ENCODE peak calls at places on chromosomes 6 and 20, in eight cellular contexts. One of them, this sample, is unnamed.

GRCh38 chr6:3741477-3741871 is 10.0 kb downstream of the PXDC1 start:
- DNase-seq in GM23248: no peak
- DNase-seq in activated gamma-delta T cell: no peak
- DNase-seq in activated CD4-positive, alpha-beta T cell treated with anti-CD3 and anti-CD28 coated beads, Interleukin-2, amount 10 ng/mL, durations not matched to agents 24 days and 14 days: no peak
- DNase-seq in GM13976: no peak
- DNase-seq in A549: no peak
- DNase-seq in hypothalamus: no peak
- DNase-seq in anterior cingulate cortex: no peak
- DNase-seq in this sample: no peak

GRCh38 chr20:39117486-39117885 is 155.3 kb downstream of the DHX35 start:
- DNase-seq in A549: peak; percentile 72
- DNase-seq in hypothalamus: no peak
- DNase-seq in GM23248: peak; percentile 63
- DNase-seq in activated gamma-delta T cell: no peak
- DNase-seq in GM13976: no peak
- DNase-seq in activated CD4-positive, alpha-beta T cell treated with anti-CD3 and anti-CD28 coated beads, Interleukin-2, amount 10 ng/mL, durations not matched to agents 24 days and 14 days: no peak
- DNase-seq in anterior cingulate cortex: no peak
- DNase-seq in this sample: no peak

GRCh38 chr20:62587757-62588402 is 54.4 kb upstream of the SLCO4A1 start:
- DNase-seq in anterior cingulate cortex: no peak
- DNase-seq in A549: no peak
- DNase-seq in activated gamma-delta T cell: no peak
- DNase-seq in activated CD4-positive, alpha-beta T cell treated with anti-CD3 and anti-CD28 coated beads, Interleukin-2, amount 10 ng/mL, durations not matched to agents 24 days and 14 days: peak; percentile 66
- DNase-seq in hypothalamus: no peak
- DNase-seq in GM23248: peak; percentile 61
- DNase-seq in GM13976: no peak
- DNase-seq in this sample: no peak

GRCh38 chr6:32945953-32946352 is 5.1 kb upstream of the HLA-DMB start:
- DNase-seq in activated CD4-positive, alpha-beta T cell treated with anti-CD3 and anti-CD28 coated beads, Interleukin-2, amount 10 ng/mL, durations not matched to agents 24 days and 14 days: no peak
- DNase-seq in A549: no peak
- DNase-seq in activated gamma-delta T cell: no peak
- DNase-seq in anterior cingulate cortex: no peak
- DNase-seq in GM13976: no peak
- DNase-seq in GM23248: no peak
- DNase-seq in hypothalamus: no peak
- DNase-seq in this sample: no peak

GRCh38 chr6:41547799-41548097 is 1.6 kb downstream of the FOXP4 start:
- DNase-seq in anterior cingulate cortex: no peak
- DNase-seq in activated gamma-delta T cell: no peak
- DNase-seq in hypothalamus: no peak
- DNase-seq in A549: no peak
- DNase-seq in GM23248: no peak
- DNase-seq in activated CD4-positive, alpha-beta T cell treated with anti-CD3 and anti-CD28 coated beads, Interleukin-2, amount 10 ng/mL, durations not matched to agents 24 days and 14 days: no peak
- DNase-seq in GM13976: no peak
- DNase-seq in this sample: no peak

GRCh38 chr20:60206259-60206658 is 248.0 kb downstream of the CDH26 start:
- DNase-seq in GM23248: peak; percentile 66
- DNase-seq in anterior cingulate cortex: no peak
- DNase-seq in GM13976: peak; percentile 36
- DNase-seq in activated CD4-positive, alpha-beta T cell treated with anti-CD3 and anti-CD28 coated beads, Interleukin-2, amount 10 ng/mL, durations not matched to agents 24 days and 14 days: no peak
- DNase-seq in A549: peak; percentile 27
- DNase-seq in activated gamma-delta T cell: no peak
- DNase-seq in hypothalamus: no peak
- DNase-seq in this sample: no peak

GRCh38 chr6:157381631-157382621 is 936 bp downstream of the ZDHHC14 start:
- DNase-seq in GM23248: peak; percentile 76
- DNase-seq in anterior cingulate cortex: no peak
- DNase-seq in activated CD4-positive, alpha-beta T cell treated with anti-CD3 and anti-CD28 coated beads, Interleukin-2, amount 10 ng/mL, durations not matched to agents 24 days and 14 days: peak; percentile 88
- DNase-seq in activated gamma-delta T cell: peak; percentile 36
- DNase-seq in GM13976: peak; percentile 71
- DNase-seq in A549: peak; percentile 38
- DNase-seq in hypothalamus: no peak
- DNase-seq in this sample: peak; percentile 44

GRCh38 chr20:45419188-45420091 is 3.5 kb downstream of the PIGT start:
- DNase-seq in hypothalamus: no peak
- DNase-seq in activated gamma-delta T cell: no peak
- DNase-seq in A549: peak; percentile 90
- DNase-seq in anterior cingulate cortex: no peak
- DNase-seq in GM23248: peak; percentile 98
- DNase-seq in GM13976: peak; percentile 47
- DNase-seq in activated CD4-positive, alpha-beta T cell treated with anti-CD3 and anti-CD28 coated beads, Interleukin-2, amount 10 ng/mL, durations not matched to agents 24 days and 14 days: no peak
- DNase-seq in this sample: no peak

GRCh38 chr6:42125663-42126062 is 16.8 kb downstream of the C6orf132 start:
- DNase-seq in GM13976: no peak
- DNase-seq in A549: no peak
- DNase-seq in activated gamma-delta T cell: no peak
- DNase-seq in anterior cingulate cortex: no peak
- DNase-seq in hypothalamus: no peak
- DNase-seq in GM23248: no peak
- DNase-seq in activated CD4-positive, alpha-beta T cell treated with anti-CD3 and anti-CD28 coated beads, Interleukin-2, amount 10 ng/mL, durations not matched to agents 24 days and 14 days: no peak
- DNase-seq in this sample: no peak

GRCh38 chr6:73983367-73983766 is 287.4 kb downstream of the CD109 start:
- DNase-seq in GM23248: peak; percentile 81
- DNase-seq in GM13976: no peak
- DNase-seq in activated gamma-delta T cell: no peak
- DNase-seq in activated CD4-positive, alpha-beta T cell treated with anti-CD3 and anti-CD28 coated beads, Interleukin-2, amount 10 ng/mL, durations not matched to agents 24 days and 14 days: no peak
- DNase-seq in anterior cingulate cortex: no peak
- DNase-seq in hypothalamus: no peak
- DNase-seq in A549: no peak
- DNase-seq in this sample: no peak

GRCh38 chr6:12628327-12628726 is 88.2 kb upstream of the PHACTR1 start:
- DNase-seq in anterior cingulate cortex: no peak
- DNase-seq in activated gamma-delta T cell: no peak
- DNase-seq in A549: no peak
- DNase-seq in GM13976: no peak
- DNase-seq in hypothalamus: no peak
- DNase-seq in activated CD4-positive, alpha-beta T cell treated with anti-CD3 and anti-CD28 coated beads, Interleukin-2, amount 10 ng/mL, durations not matched to agents 24 days and 14 days: no peak
- DNase-seq in GM23248: no peak
- DNase-seq in this sample: no peak

GRCh38 chr20:53579581-53580375 is 13.9 kb downstream of the ZNF217 start:
- DNase-seq in anterior cingulate cortex: no peak
- DNase-seq in hypothalamus: no peak
- DNase-seq in A549: peak; percentile 65
- DNase-seq in GM23248: peak; percentile 85
- DNase-seq in activated CD4-positive, alpha-beta T cell treated with anti-CD3 and anti-CD28 coated beads, Interleukin-2, amount 10 ng/mL, durations not matched to agents 24 days and 14 days: peak; percentile 77
- DNase-seq in activated gamma-delta T cell: no peak
- DNase-seq in GM13976: no peak
- DNase-seq in this sample: no peak

GRCh38 chr6:147509900-147510299 is 1.4 kb downstream of the SAMD5 start:
- DNase-seq in GM13976: no peak
- DNase-seq in anterior cingulate cortex: no peak
- DNase-seq in GM23248: no peak
- DNase-seq in activated CD4-positive, alpha-beta T cell treated with anti-CD3 and anti-CD28 coated beads, Interleukin-2, amount 10 ng/mL, durations not matched to agents 24 days and 14 days: peak; percentile 35
- DNase-seq in A549: no peak
- DNase-seq in activated gamma-delta T cell: no peak
- DNase-seq in hypothalamus: no peak
- DNase-seq in this sample: no peak

GRCh38 chr6:151087861-151088598 is 151.7 kb upstream of the AKAP12 start:
- DNase-seq in GM23248: peak; percentile 26
- DNase-seq in activated CD4-positive, alpha-beta T cell treated with anti-CD3 and anti-CD28 coated beads, Interleukin-2, amount 10 ng/mL, durations not matched to agents 24 days and 14 days: no peak
- DNase-seq in GM13976: no peak
- DNase-seq in A549: peak; percentile 27
- DNase-seq in anterior cingulate cortex: no peak
- DNase-seq in activated gamma-delta T cell: no peak
- DNase-seq in hypothalamus: no peak
- DNase-seq in this sample: no peak

GRCh38 chr20:34581341-34582189 is 23.0 kb downstream of the MAP1LC3A start:
- DNase-seq in activated gamma-delta T cell: no peak
- DNase-seq in GM13976: peak; percentile 39
- DNase-seq in activated CD4-positive, alpha-beta T cell treated with anti-CD3 and anti-CD28 coated beads, Interleukin-2, amount 10 ng/mL, durations not matched to agents 24 days and 14 days: peak; percentile 72
- DNase-seq in anterior cingulate cortex: peak; percentile 13
- DNase-seq in A549: no peak
- DNase-seq in GM23248: peak; percentile 83
- DNase-seq in hypothalamus: no peak
- DNase-seq in this sample: no peak

GRCh38 chr20:2692886-2693285 is 306 bp downstream of the EBF4 start:
- DNase-seq in hypothalamus: no peak
- DNase-seq in GM23248: peak; percentile 37
- DNase-seq in activated CD4-positive, alpha-beta T cell treated with anti-CD3 and anti-CD28 coated beads, Interleukin-2, amount 10 ng/mL, durations not matched to agents 24 days and 14 days: peak; percentile 80
- DNase-seq in activated gamma-delta T cell: peak; percentile 46
- DNase-seq in anterior cingulate cortex: no peak
- DNase-seq in GM13976: peak; percentile 68
- DNase-seq in A549: no peak
- DNase-seq in this sample: no peak

GRCh38 chr6:32885698-32886286 is 31.8 kb downstream of the PSMB9 start:
- DNase-seq in anterior cingulate cortex: no peak
- DNase-seq in hypothalamus: no peak
- DNase-seq in GM13976: peak; percentile 67
- DNase-seq in activated CD4-positive, alpha-beta T cell treated with anti-CD3 and anti-CD28 coated beads, Interleukin-2, amount 10 ng/mL, durations not matched to agents 24 days and 14 days: no peak
- DNase-seq in A549: peak; percentile 66
- DNase-seq in activated gamma-delta T cell: no peak
- DNase-seq in GM23248: peak; percentile 75
- DNase-seq in this sample: peak; percentile 72

GRCh38 chr6:48670546-48670945 is 559.5 kb upstream of the PTCHD4 start:
- DNase-seq in GM23248: no peak
- DNase-seq in A549: no peak
- DNase-seq in activated gamma-delta T cell: no peak
- DNase-seq in anterior cingulate cortex: no peak
- DNase-seq in hypothalamus: no peak
- DNase-seq in activated CD4-positive, alpha-beta T cell treated with anti-CD3 and anti-CD28 coated beads, Interleukin-2, amount 10 ng/mL, durations not matched to agents 24 days and 14 days: no peak
- DNase-seq in GM13976: no peak
- DNase-seq in this sample: no peak

GRCh38 chr6:30839666-30840065 is 44.7 kb upstream of the DDR1 start:
- DNase-seq in A549: peak; percentile 62
- DNase-seq in activated gamma-delta T cell: no peak
- DNase-seq in activated CD4-positive, alpha-beta T cell treated with anti-CD3 and anti-CD28 coated beads, Interleukin-2, amount 10 ng/mL, durations not matched to agents 24 days and 14 days: no peak
- DNase-seq in hypothalamus: no peak
- DNase-seq in GM13976: no peak
- DNase-seq in anterior cingulate cortex: no peak
- DNase-seq in GM23248: no peak
- DNase-seq in this sample: no peak

GRCh38 chr6:79038061-79038460 is 40.0 kb downstream of the PHIP start:
- DNase-seq in GM13976: no peak
- DNase-seq in hypothalamus: no peak
- DNase-seq in anterior cingulate cortex: no peak
- DNase-seq in activated CD4-positive, alpha-beta T cell treated with anti-CD3 and anti-CD28 coated beads, Interleukin-2, amount 10 ng/mL, durations not matched to agents 24 days and 14 days: no peak
- DNase-seq in A549: no peak
- DNase-seq in GM23248: no peak
- DNase-seq in activated gamma-delta T cell: no peak
- DNase-seq in this sample: no peak

GRCh38 chr20:38286586-38287502 is 17.1 kb upstream of the BPI start:
- DNase-seq in GM23248: no peak
- DNase-seq in hypothalamus: peak; percentile 77
- DNase-seq in activated CD4-positive, alpha-beta T cell treated with anti-CD3 and anti-CD28 coated beads, Interleukin-2, amount 10 ng/mL, durations not matched to agents 24 days and 14 days: no peak
- DNase-seq in anterior cingulate cortex: peak; percentile 62
- DNase-seq in GM13976: no peak
- DNase-seq in A549: no peak
- DNase-seq in activated gamma-delta T cell: no peak
- DNase-seq in this sample: no peak

GRCh38 chr20:10611357-10611756 is 62.4 kb downstream of the JAG1 start:
- DNase-seq in GM23248: peak; percentile 63
- DNase-seq in anterior cingulate cortex: no peak
- DNase-seq in activated gamma-delta T cell: no peak
- DNase-seq in GM13976: peak; percentile 45
- DNase-seq in hypothalamus: no peak
- DNase-seq in activated CD4-positive, alpha-beta T cell treated with anti-CD3 and anti-CD28 coated beads, Interleukin-2, amount 10 ng/mL, durations not matched to agents 24 days and 14 days: no peak
- DNase-seq in A549: peak; percentile 58
- DNase-seq in this sample: no peak

GRCh38 chr6:9405369-9405768 is 970.0 kb upstream of the SLC35B3 start:
- DNase-seq in activated CD4-positive, alpha-beta T cell treated with anti-CD3 and anti-CD28 coated beads, Interleukin-2, amount 10 ng/mL, durations not matched to agents 24 days and 14 days: no peak
- DNase-seq in anterior cingulate cortex: no peak
- DNase-seq in GM13976: no peak
- DNase-seq in activated gamma-delta T cell: no peak
- DNase-seq in GM23248: peak; percentile 86
- DNase-seq in hypothalamus: no peak
- DNase-seq in A549: peak; percentile 28
- DNase-seq in this sample: no peak

GRCh38 chr6:6915813-6916547 is 191.8 kb upstream of the RREB1 start:
- DNase-seq in A549: no peak
- DNase-seq in GM13976: no peak
- DNase-seq in activated CD4-positive, alpha-beta T cell treated with anti-CD3 and anti-CD28 coated beads, Interleukin-2, amount 10 ng/mL, durations not matched to agents 24 days and 14 days: no peak
- DNase-seq in GM23248: peak; percentile 70
- DNase-seq in hypothalamus: no peak
- DNase-seq in anterior cingulate cortex: no peak
- DNase-seq in activated gamma-delta T cell: no peak
- DNase-seq in this sample: no peak

GRCh38 chr6:88982720-88983119 is 19.3 kb upstream of the RNGTT start:
- DNase-seq in A549: peak; percentile 53
- DNase-seq in GM23248: peak; percentile 95
- DNase-seq in anterior cingulate cortex: no peak
- DNase-seq in GM13976: peak; percentile 57
- DNase-seq in activated CD4-positive, alpha-beta T cell treated with anti-CD3 and anti-CD28 coated beads, Interleukin-2, amount 10 ng/mL, durations not matched to agents 24 days and 14 days: peak; percentile 71
- DNase-seq in hypothalamus: no peak
- DNase-seq in activated gamma-delta T cell: no peak
- DNase-seq in this sample: peak; percentile 77